ENCODE peak calls at places on chromosome 12, in nine cellular contexts. J is IMR-90, R is H9, C is HCT116, T is PC-9, G is GM12878, E is hepatocyte, N is fibroblast of lung, X is PC-3. B is an unnamed sample. For H3K27me3, the result is how much of the 10 kb centered on the place peaks cover.

GRCh38 chr12:56315256-56315625 is 547 bp downstream of the CNPY2 start:
- DNase-seq in J (no peak), R (no peak), C (no peak), T (no peak), G (no peak), E (peak), N (peak), X (no peak), B (no peak)

GRCh38 chr12:100187068-100187467 is 13.5 kb upstream of the ACTR6 start:
- DNase-seq in J (no peak), R (no peak), C (no peak), T (no peak), G (no peak), E (no peak), N (no peak), X (no peak), B (no peak)

GRCh38 chr12:96150442-96150841 is 43.7 kb upstream of the ELK3 start:
- DNase-seq in J (no peak), R (no peak), C (no peak), T (no peak), G (no peak), E (no peak), N (no peak), X (no peak), B (no peak)

GRCh38 chr12:116690016-116690709 is 47.7 kb downstream of the SPRING1 start:
- DNase-seq in J (no peak), R (no peak), C (no peak), T (no peak), G (no peak), E (no peak), N (no peak), X (no peak), B (no peak)

GRCh38 chr12:113232787-113233585 is 11.7 kb downstream of the TPCN1 start:
- DNase-seq in J (no peak), R (peak), C (no peak), T (no peak), G (peak), E (no peak), N (peak), X (no peak), B (no peak)

GRCh38 chr12:110794623-110795280 is 52.0 kb upstream of the CCDC63 start:
- DNase-seq in J (no peak), R (no peak), C (no peak), T (no peak), G (no peak), E (no peak), N (no peak), X (no peak), B (peak)

GRCh38 chr12:124696689-124697476 is 129.5 kb upstream of the NCOR2 start:
- DNase-seq in J (no peak), R (no peak), C (no peak), T (no peak), G (no peak), E (no peak), N (no peak), X (no peak), B (no peak)

GRCh38 chr12:1346126-1346525 is 248.3 kb downstream of the FBXL14 start:
- DNase-seq in J (peak), R (no peak), C (no peak), T (no peak), G (no peak), E (no peak), N (peak), X (no peak), B (no peak)

GRCh38 chr12:39935275-39935674 is 170.6 kb downstream of the SLC2A13 start:
- DNase-seq in J (peak), R (no peak), C (no peak), T (no peak), G (no peak), E (no peak), N (peak), X (no peak), B (peak)

GRCh38 chr12:124654666-124655316 is 87.4 kb upstream of the NCOR2 start:
- DNase-seq in J (no peak), R (no peak), C (no peak), T (no peak), G (no peak), E (no peak), N (no peak), X (no peak), B (no peak)

GRCh38 chr12:42570076-42570475 is 19.5 kb downstream of the PRICKLE1 start:
- DNase-seq in J (no peak), R (no peak), C (no peak), T (peak), G (no peak), E (no peak), N (no peak), X (peak), B (no peak)

GRCh38 chr12:120574106-120574505 is 7.1 kb downstream of the POP5 start:
- DNase-seq in J (no peak), R (no peak), C (no peak), T (no peak), G (no peak), E (no peak), N (no peak), X (no peak), B (no peak)

GRCh38 chr12:72346331-72346944 is 74.3 kb downstream of the TRHDE start:
- DNase-seq in J (peak), R (peak), C (peak), T (no peak), G (peak), E (peak), N (peak), X (peak), B (peak)

GRCh38 chr12:100375023-100375737 is 18.3 kb downstream of the SLC17A8 start:
- DNase-seq in J (peak), R (no peak), C (no peak), T (no peak), G (no peak), E (no peak), N (peak), X (no peak), B (no peak)

GRCh38 chr12:54016478-54016964 is 7.7 kb downstream of the HOXC8 start:
- DNase-seq in J (peak), R (no peak), C (no peak), T (no peak), G (no peak), E (peak), N (no peak), X (peak), B (peak)

GRCh38 chr12:45433441-45433868 is 217.6 kb downstream of the ANO6 start:
- DNase-seq in J (no peak), R (peak), C (no peak), T (peak), G (no peak), E (peak), N (peak), X (no peak), B (no peak)

GRCh38 chr12:59149995-59150642 is 229.8 kb upstream of the LRIG3 start:
- DNase-seq in J (peak), R (no peak), C (peak), T (peak), G (peak), E (peak), N (peak), X (peak), B (peak)

GRCh38 chr12:3313655-3314305 is 177.2 kb upstream of the PRMT8 start:
- DNase-seq in J (peak), R (peak), C (no peak), T (peak), G (no peak), E (no peak), N (no peak), X (peak), B (no peak)

GRCh38 chr12:75781532-75782046 is 250.0 kb downstream of the PHLDA1 start:
- DNase-seq in J (peak), R (no peak), C (peak), T (peak), G (no peak), E (peak), N (peak), X (peak), B (peak)

GRCh38 chr12:101051901-101052550 is 158.0 kb downstream of the SLC5A8 start:
- DNase-seq in J (peak), R (no peak), C (peak), T (no peak), G (no peak), E (peak), N (peak), X (peak), B (peak)

GRCh38 chr12:67452119-67452805 is 183.1 kb downstream of the CAND1 start:
- DNase-seq in J (no peak), R (no peak), C (no peak), T (no peak), G (peak), E (no peak), N (no peak), X (no peak), B (no peak)

GRCh38 chr12:256225-256624 is 6.4 kb downstream of the SLC6A13 start:
- DNase-seq in J (no peak), R (no peak), C (no peak), T (no peak), G (no peak), E (no peak), N (no peak), X (no peak), B (no peak)

GRCh38 chr12:114439306-114439705 is 33.4 kb upstream of the TBX5 start:
- DNase-seq in J (no peak), R (no peak), C (no peak), T (no peak), G (no peak), E (peak), N (no peak), X (no peak), B (no peak)
- H3K27me3 ChIP-seq in J (half or more), R (half or more), C (under half), T (half or more), G (under half), E (half or more), N (under half), X (half or more), B (under half)

GRCh38 chr12:48442191-48442828 is 30.0 kb upstream of the ANP32D start:
- DNase-seq in J (no peak), R (peak), C (peak), T (no peak), G (no peak), E (no peak), N (no peak), X (no peak), B (no peak)
- TF ChIP-seq CTCF in J (no peak), R (peak), C (peak), T (peak), G (peak), E (no peak), N (no peak), X (peak), B (no peak)

DNA sequence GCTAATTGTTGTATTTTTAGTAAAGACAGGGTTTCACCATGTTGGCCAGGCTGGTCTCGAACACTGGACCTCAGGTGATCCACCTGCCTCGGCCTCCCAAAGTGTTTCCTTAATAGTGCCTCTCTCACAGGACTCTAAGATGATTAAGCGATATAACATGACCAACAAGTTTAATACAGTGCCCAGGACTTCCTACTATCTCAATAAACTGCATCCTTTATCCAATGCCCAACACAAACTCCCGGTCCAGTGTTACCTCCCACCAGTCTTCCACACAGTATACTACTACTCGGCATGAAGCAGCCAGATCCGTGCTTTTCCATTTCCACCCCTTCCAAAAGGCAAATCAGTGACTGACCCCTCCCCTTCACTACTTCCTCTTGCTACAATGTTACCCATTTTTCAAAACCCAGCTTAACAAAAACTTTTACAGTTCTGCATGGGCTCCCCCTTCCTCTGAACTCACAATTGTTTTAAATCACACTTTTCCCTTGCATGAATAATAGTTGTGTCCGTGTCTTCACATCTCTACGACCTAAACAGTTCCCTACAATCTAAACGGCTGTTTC is 895 bp downstream of the NOP2 start:
- DNase-seq in J (no peak), R (no peak), C (no peak), T (peak), G (no peak), E (no peak), N (no peak), X (peak), B (no peak)
- H2AFZ ChIP-seq in J (peak), R (no peak), C (no peak), T (peak), G (no peak), E (peak), N (no peak), X (peak), B (peak)

GRCh38 chr12:46480724-46481123 is 108.2 kb upstream of the SLC38A2 start:
- DNase-seq in J (no peak), R (no peak), C (no peak), T (no peak), G (no peak), E (no peak), N (no peak), X (no peak), B (no peak)
- H3K27me3 ChIP-seq in J (under half), R (under half), C (under half), T (under half), G (under half), E (under half), N (under half), X (under half), B (under half)

GRCh38 chr12:98606367-98606985 is 13.0 kb downstream of the SLC25A3 start:
- DNase-seq in J (no peak), R (no peak), C (no peak), T (no peak), G (no peak), E (no peak), N (no peak), X (no peak), B (no peak)
- TF ChIP-seq CTCF in J (peak), R (no peak), C (no peak), T (no peak), G (no peak), E (no peak), N (no peak), X (peak), B (no peak)

DNA sequence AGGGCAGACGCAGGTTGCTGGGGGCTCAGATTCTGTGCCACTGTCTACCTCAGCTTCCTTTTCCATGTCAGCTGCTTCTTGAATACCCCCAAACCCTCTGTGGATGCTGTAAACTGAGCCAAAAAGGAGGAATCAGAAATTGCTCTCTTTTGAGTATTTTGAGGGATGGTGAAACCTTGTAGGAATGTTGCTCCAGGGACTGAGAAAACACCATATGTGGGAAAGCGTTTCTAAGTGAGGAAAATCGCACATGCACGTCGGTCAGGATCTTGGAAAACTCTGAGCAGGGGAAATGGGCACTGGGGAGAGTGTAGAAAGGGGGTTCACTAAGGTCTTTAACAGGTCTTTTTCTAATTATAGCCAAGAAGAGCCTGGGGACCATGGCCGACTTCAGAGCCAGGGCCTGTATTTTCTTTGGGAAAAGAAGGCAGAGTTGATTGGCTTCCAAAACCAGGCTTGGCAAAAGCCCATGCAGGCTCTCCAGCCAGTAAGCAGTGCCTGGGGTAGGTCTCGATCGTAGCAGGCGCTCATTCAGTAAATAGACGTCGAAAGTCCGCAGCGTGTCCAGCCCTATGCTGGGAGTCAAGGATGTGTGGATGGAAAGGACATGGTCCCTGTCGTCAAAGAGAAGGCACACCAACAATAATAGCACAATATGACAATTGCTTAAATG is 58.0 kb downstream of the NTF3 start:
- DNase-seq in J (no peak), R (no peak), C (no peak), T (no peak), G (no peak), E (no peak), N (no peak), X (no peak), B (no peak)
- H2AFZ ChIP-seq in J (no peak), R (no peak), C (no peak), T (no peak), G (no peak), E (no peak), N (no peak), X (no peak), B (no peak)

GRCh38 chr12:4899361-4899760 is 10.3 kb upstream of the KCNA1 start:
- DNase-seq in J (no peak), R (no peak), C (no peak), T (no peak), G (no peak), E (no peak), N (no peak), X (no peak), B (no peak)

GRCh38 chr12:4900327-4900726 is 9.4 kb upstream of the KCNA1 start:
- DNase-seq in J (peak), R (no peak), C (no peak), T (no peak), G (no peak), E (no peak), N (peak), X (no peak), B (peak)
- H3K27me3 ChIP-seq in J (under half), R (under half), C (under half), T (under half), G (under half), E (under half), N (under half), X (under half), B (under half)

B was measured in mammary epithelial cell.